ENCODE peak calls at places on chromosomes 4 and X, in ten cellular contexts. One of them, this sample, is unnamed.
A peak's percentile ranks its signal among the peaks of the same experiment; 100 is the strongest.

GRCh38 chrX:41906515-41907165 is 16.7 kb downstream of the CASK start:
- DNase-seq in kidney tubule cell: peak; percentile 76
- DNase-seq in anterior cingulate cortex: no peak
- DNase-seq in colonic mucosa: no peak
- DNase-seq in WTC11: no peak
- DNase-seq in NCI-H1092 treated with DMSO at 0.1 percent for 48 hours: no peak
- DNase-seq in activated naive CD4-positive, alpha-beta T cell treated with anti-CD3 and anti-CD28 coated beads for 36 hours: peak; percentile 55
- DNase-seq in omental fat pad: no peak
- DNase-seq in NCI-H69: no peak
- DNase-seq in NCI-H82: no peak
- DNase-seq in this sample: no peak

GRCh38 chrX:83845397-83845796 is 15.5 kb upstream of the CYLC1 start:
- DNase-seq in kidney tubule cell: peak; percentile 57
- DNase-seq in anterior cingulate cortex: no peak
- DNase-seq in colonic mucosa: no peak
- DNase-seq in WTC11: no peak
- DNase-seq in NCI-H1092 treated with DMSO at 0.1 percent for 48 hours: peak; percentile 58
- DNase-seq in activated naive CD4-positive, alpha-beta T cell treated with anti-CD3 and anti-CD28 coated beads for 36 hours: no peak
- DNase-seq in omental fat pad: no peak
- DNase-seq in NCI-H69: peak; percentile 40
- DNase-seq in NCI-H82: peak; percentile 68
- DNase-seq in this sample: no peak

GRCh38 chr4:121233982-121234381 is 69.9 kb upstream of the TNIP3 start:
- DNase-seq in kidney tubule cell: no peak
- DNase-seq in anterior cingulate cortex: no peak
- DNase-seq in colonic mucosa: no peak
- DNase-seq in WTC11: no peak
- DNase-seq in NCI-H1092 treated with DMSO at 0.1 percent for 48 hours: no peak
- DNase-seq in activated naive CD4-positive, alpha-beta T cell treated with anti-CD3 and anti-CD28 coated beads for 36 hours: no peak
- DNase-seq in omental fat pad: no peak
- DNase-seq in NCI-H69: no peak
- DNase-seq in NCI-H82: no peak
- DNase-seq in this sample: no peak

GRCh38 chrX:71236858-71237257 is 13.8 kb downstream of the GJB1 start:
- DNase-seq in kidney tubule cell: no peak
- DNase-seq in anterior cingulate cortex: no peak
- DNase-seq in colonic mucosa: no peak
- DNase-seq in WTC11: no peak
- DNase-seq in NCI-H1092 treated with DMSO at 0.1 percent for 48 hours: no peak
- DNase-seq in activated naive CD4-positive, alpha-beta T cell treated with anti-CD3 and anti-CD28 coated beads for 36 hours: no peak
- DNase-seq in omental fat pad: no peak
- DNase-seq in NCI-H69: no peak
- DNase-seq in NCI-H82: no peak
- DNase-seq in this sample: no peak

GRCh38 chr4:83369825-83370639 is 35.4 kb upstream of the HPSE start:
- DNase-seq in kidney tubule cell: no peak
- DNase-seq in anterior cingulate cortex: no peak
- DNase-seq in colonic mucosa: no peak
- DNase-seq in WTC11: no peak
- DNase-seq in NCI-H1092 treated with DMSO at 0.1 percent for 48 hours: no peak
- DNase-seq in activated naive CD4-positive, alpha-beta T cell treated with anti-CD3 and anti-CD28 coated beads for 36 hours: no peak
- DNase-seq in omental fat pad: no peak
- DNase-seq in NCI-H69: no peak
- DNase-seq in NCI-H82: no peak
- DNase-seq in this sample: no peak

GRCh38 chrX:17242470-17242869 is 132.5 kb upstream of the NHS start:
- DNase-seq in kidney tubule cell: peak; percentile 65
- DNase-seq in anterior cingulate cortex: no peak
- DNase-seq in colonic mucosa: peak; percentile 53
- DNase-seq in WTC11: peak; percentile 35
- DNase-seq in NCI-H1092 treated with DMSO at 0.1 percent for 48 hours: peak; percentile 67
- DNase-seq in activated naive CD4-positive, alpha-beta T cell treated with anti-CD3 and anti-CD28 coated beads for 36 hours: peak; percentile 59
- DNase-seq in omental fat pad: no peak
- DNase-seq in NCI-H69: peak; percentile 91
- DNase-seq in NCI-H82: peak; percentile 77
- DNase-seq in this sample: peak; percentile 62

GRCh38 chr4:3799496-3799895 is 33.3 kb downstream of the ADRA2C start:
- DNase-seq in kidney tubule cell: no peak
- DNase-seq in anterior cingulate cortex: no peak
- DNase-seq in colonic mucosa: no peak
- DNase-seq in WTC11: no peak
- DNase-seq in NCI-H1092 treated with DMSO at 0.1 percent for 48 hours: no peak
- DNase-seq in activated naive CD4-positive, alpha-beta T cell treated with anti-CD3 and anti-CD28 coated beads for 36 hours: no peak
- DNase-seq in omental fat pad: no peak
- DNase-seq in NCI-H69: no peak
- DNase-seq in NCI-H82: peak; percentile 11
- DNase-seq in this sample: no peak

GRCh38 chrX:134716620-134717012 is 58.3 kb upstream of the PLAC1 start:
- DNase-seq in kidney tubule cell: no peak
- DNase-seq in anterior cingulate cortex: no peak
- DNase-seq in colonic mucosa: no peak
- DNase-seq in WTC11: no peak
- DNase-seq in NCI-H1092 treated with DMSO at 0.1 percent for 48 hours: no peak
- DNase-seq in activated naive CD4-positive, alpha-beta T cell treated with anti-CD3 and anti-CD28 coated beads for 36 hours: no peak
- DNase-seq in omental fat pad: no peak
- DNase-seq in NCI-H69: no peak
- DNase-seq in NCI-H82: peak; percentile 18
- DNase-seq in this sample: no peak

GRCh38 chrX:48824066-48824465 is 2.2 kb upstream of the ERAS start:
- DNase-seq in kidney tubule cell: no peak
- DNase-seq in anterior cingulate cortex: no peak
- DNase-seq in colonic mucosa: no peak
- DNase-seq in WTC11: no peak
- DNase-seq in NCI-H1092 treated with DMSO at 0.1 percent for 48 hours: no peak
- DNase-seq in activated naive CD4-positive, alpha-beta T cell treated with anti-CD3 and anti-CD28 coated beads for 36 hours: no peak
- DNase-seq in omental fat pad: no peak
- DNase-seq in NCI-H69: no peak
- DNase-seq in NCI-H82: no peak
- DNase-seq in this sample: no peak

GRCh38 chrX:130623508-130623907 is 221.7 kb downstream of the RBMX2 start:
- DNase-seq in kidney tubule cell: peak; percentile 74
- DNase-seq in anterior cingulate cortex: no peak
- DNase-seq in colonic mucosa: no peak
- DNase-seq in WTC11: no peak
- DNase-seq in NCI-H1092 treated with DMSO at 0.1 percent for 48 hours: no peak
- DNase-seq in activated naive CD4-positive, alpha-beta T cell treated with anti-CD3 and anti-CD28 coated beads for 36 hours: no peak
- DNase-seq in omental fat pad: no peak
- DNase-seq in NCI-H69: no peak
- DNase-seq in NCI-H82: no peak
- DNase-seq in this sample: no peak

GRCh38 chr4:170134821-170135220 is 45.1 kb upstream of the AADAT start:
- DNase-seq in kidney tubule cell: no peak
- DNase-seq in anterior cingulate cortex: no peak
- DNase-seq in colonic mucosa: no peak
- DNase-seq in WTC11: no peak
- DNase-seq in NCI-H1092 treated with DMSO at 0.1 percent for 48 hours: no peak
- DNase-seq in activated naive CD4-positive, alpha-beta T cell treated with anti-CD3 and anti-CD28 coated beads for 36 hours: no peak
- DNase-seq in omental fat pad: no peak
- DNase-seq in NCI-H69: peak; percentile 0
- DNase-seq in NCI-H82: peak; percentile 13
- DNase-seq in this sample: no peak

GRCh38 chrX:13717697-13718483 is 16.5 kb downstream of the TRAPPC2 start:
- DNase-seq in kidney tubule cell: no peak
- DNase-seq in anterior cingulate cortex: no peak
- DNase-seq in colonic mucosa: no peak
- DNase-seq in WTC11: no peak
- DNase-seq in NCI-H1092 treated with DMSO at 0.1 percent for 48 hours: no peak
- DNase-seq in activated naive CD4-positive, alpha-beta T cell treated with anti-CD3 and anti-CD28 coated beads for 36 hours: no peak
- DNase-seq in omental fat pad: no peak
- DNase-seq in NCI-H69: no peak
- DNase-seq in NCI-H82: no peak
- DNase-seq in this sample: no peak

GRCh38 chr4:186570193-186570996 is 15.0 kb upstream of the MTNR1A start:
- DNase-seq in kidney tubule cell: peak; percentile 90
- DNase-seq in anterior cingulate cortex: no peak
- DNase-seq in colonic mucosa: peak; percentile 64
- DNase-seq in WTC11: no peak
- DNase-seq in NCI-H1092 treated with DMSO at 0.1 percent for 48 hours: no peak
- DNase-seq in activated naive CD4-positive, alpha-beta T cell treated with anti-CD3 and anti-CD28 coated beads for 36 hours: no peak
- DNase-seq in omental fat pad: no peak
- DNase-seq in NCI-H69: no peak
- DNase-seq in NCI-H82: no peak
- DNase-seq in this sample: no peak

GRCh38 chrX:132044953-132045352 is 21.9 kb downstream of the STK26 start:
- DNase-seq in kidney tubule cell: no peak
- DNase-seq in anterior cingulate cortex: no peak
- DNase-seq in colonic mucosa: no peak
- DNase-seq in WTC11: no peak
- DNase-seq in NCI-H1092 treated with DMSO at 0.1 percent for 48 hours: no peak
- DNase-seq in activated naive CD4-positive, alpha-beta T cell treated with anti-CD3 and anti-CD28 coated beads for 36 hours: no peak
- DNase-seq in omental fat pad: no peak
- DNase-seq in NCI-H69: no peak
- DNase-seq in NCI-H82: no peak
- DNase-seq in this sample: no peak

GRCh38 chrX:155632424-155633100 is 19.8 kb upstream of the TMLHE start:
- DNase-seq in kidney tubule cell: peak; percentile 52
- DNase-seq in anterior cingulate cortex: no peak
- DNase-seq in colonic mucosa: no peak
- DNase-seq in WTC11: no peak
- DNase-seq in NCI-H1092 treated with DMSO at 0.1 percent for 48 hours: no peak
- DNase-seq in activated naive CD4-positive, alpha-beta T cell treated with anti-CD3 and anti-CD28 coated beads for 36 hours: peak; percentile 14
- DNase-seq in omental fat pad: no peak
- DNase-seq in NCI-H69: no peak
- DNase-seq in NCI-H82: no peak
- DNase-seq in this sample: no peak

GRCh38 chrX:76126851-76127250 is 46.0 kb upstream of the PBDC1 start:
- DNase-seq in kidney tubule cell: no peak
- DNase-seq in anterior cingulate cortex: no peak
- DNase-seq in colonic mucosa: no peak
- DNase-seq in WTC11: no peak
- DNase-seq in NCI-H1092 treated with DMSO at 0.1 percent for 48 hours: no peak
- DNase-seq in activated naive CD4-positive, alpha-beta T cell treated with anti-CD3 and anti-CD28 coated beads for 36 hours: no peak
- DNase-seq in omental fat pad: no peak
- DNase-seq in NCI-H69: no peak
- DNase-seq in NCI-H82: no peak
- DNase-seq in this sample: no peak

GRCh38 chr4:163161536-163162205 is 5.0 kb downstream of the NAF1 start:
- DNase-seq in kidney tubule cell: peak; percentile 67
- DNase-seq in anterior cingulate cortex: no peak
- DNase-seq in colonic mucosa: no peak
- DNase-seq in WTC11: no peak
- DNase-seq in NCI-H1092 treated with DMSO at 0.1 percent for 48 hours: no peak
- DNase-seq in activated naive CD4-positive, alpha-beta T cell treated with anti-CD3 and anti-CD28 coated beads for 36 hours: no peak
- DNase-seq in omental fat pad: no peak
- DNase-seq in NCI-H69: no peak
- DNase-seq in NCI-H82: no peak
- DNase-seq in this sample: no peak

GRCh38 chr4:105677689-105678088 is 30.8 kb downstream of the INTS12 start:
- DNase-seq in kidney tubule cell: peak; percentile 16
- DNase-seq in anterior cingulate cortex: no peak
- DNase-seq in colonic mucosa: peak; percentile 28
- DNase-seq in WTC11: no peak
- DNase-seq in NCI-H1092 treated with DMSO at 0.1 percent for 48 hours: no peak
- DNase-seq in activated naive CD4-positive, alpha-beta T cell treated with anti-CD3 and anti-CD28 coated beads for 36 hours: no peak
- DNase-seq in omental fat pad: no peak
- DNase-seq in NCI-H69: no peak
- DNase-seq in NCI-H82: no peak
- DNase-seq in this sample: no peak

GRCh38 chr4:26452565-26453531 is 37.4 kb downstream of the CCKAR start:
- DNase-seq in kidney tubule cell: no peak
- DNase-seq in anterior cingulate cortex: no peak
- DNase-seq in colonic mucosa: no peak
- DNase-seq in WTC11: peak; percentile 28
- DNase-seq in NCI-H1092 treated with DMSO at 0.1 percent for 48 hours: peak; percentile 75
- DNase-seq in activated naive CD4-positive, alpha-beta T cell treated with anti-CD3 and anti-CD28 coated beads for 36 hours: no peak
- DNase-seq in omental fat pad: no peak
- DNase-seq in NCI-H69: peak; percentile 94
- DNase-seq in NCI-H82: no peak
- DNase-seq in this sample: peak; percentile 79

GRCh38 chr4:14184265-14184664 is 556.7 kb upstream of the BOD1L1 start:
- DNase-seq in kidney tubule cell: no peak
- DNase-seq in anterior cingulate cortex: peak; percentile 13
- DNase-seq in colonic mucosa: no peak
- DNase-seq in WTC11: no peak
- DNase-seq in NCI-H1092 treated with DMSO at 0.1 percent for 48 hours: peak; percentile 20
- DNase-seq in activated naive CD4-positive, alpha-beta T cell treated with anti-CD3 and anti-CD28 coated beads for 36 hours: no peak
- DNase-seq in omental fat pad: no peak
- DNase-seq in NCI-H69: peak; percentile 72
- DNase-seq in NCI-H82: peak; percentile 92
- DNase-seq in this sample: no peak

GRCh38 chr4:4880492-4880891 is 21.0 kb downstream of the MSX1 start:
- DNase-seq in kidney tubule cell: no peak
- DNase-seq in anterior cingulate cortex: no peak
- DNase-seq in colonic mucosa: no peak
- DNase-seq in WTC11: no peak
- DNase-seq in NCI-H1092 treated with DMSO at 0.1 percent for 48 hours: no peak
- DNase-seq in activated naive CD4-positive, alpha-beta T cell treated with anti-CD3 and anti-CD28 coated beads for 36 hours: no peak
- DNase-seq in omental fat pad: no peak
- DNase-seq in NCI-H69: no peak
- DNase-seq in NCI-H82: no peak
- DNase-seq in this sample: peak; percentile 4

GRCh38 chrX:56248492-56248891 is 16.3 kb downstream of the KLF8 start:
- DNase-seq in kidney tubule cell: peak; percentile 64
- DNase-seq in anterior cingulate cortex: no peak
- DNase-seq in colonic mucosa: peak; percentile 49
- DNase-seq in WTC11: peak; percentile 45
- DNase-seq in NCI-H1092 treated with DMSO at 0.1 percent for 48 hours: peak; percentile 34
- DNase-seq in activated naive CD4-positive, alpha-beta T cell treated with anti-CD3 and anti-CD28 coated beads for 36 hours: peak; percentile 70
- DNase-seq in omental fat pad: no peak
- DNase-seq in NCI-H69: peak; percentile 14
- DNase-seq in NCI-H82: peak; percentile 72
- DNase-seq in this sample: no peak

GRCh38 chr4:8045909-8046308 is 106.2 kb upstream of the AFAP1 start:
- DNase-seq in kidney tubule cell: no peak
- DNase-seq in anterior cingulate cortex: no peak
- DNase-seq in colonic mucosa: no peak
- DNase-seq in WTC11: peak; percentile 50
- DNase-seq in NCI-H1092 treated with DMSO at 0.1 percent for 48 hours: no peak
- DNase-seq in activated naive CD4-positive, alpha-beta T cell treated with anti-CD3 and anti-CD28 coated beads for 36 hours: no peak
- DNase-seq in omental fat pad: no peak
- DNase-seq in NCI-H69: no peak
- DNase-seq in NCI-H82: no peak
- DNase-seq in this sample: peak; percentile 84

GRCh38 chr4:95625020-95625419 is 76.2 kb upstream of the UNC5C start:
- DNase-seq in kidney tubule cell: no peak
- DNase-seq in anterior cingulate cortex: no peak
- DNase-seq in colonic mucosa: no peak
- DNase-seq in WTC11: no peak
- DNase-seq in NCI-H1092 treated with DMSO at 0.1 percent for 48 hours: no peak
- DNase-seq in activated naive CD4-positive, alpha-beta T cell treated with anti-CD3 and anti-CD28 coated beads for 36 hours: no peak
- DNase-seq in omental fat pad: no peak
- DNase-seq in NCI-H69: no peak
- DNase-seq in NCI-H82: no peak
- DNase-seq in this sample: no peak

GRCh38 chr4:169144061-169144600 is 126.6 kb downstream of the SH3RF1 start:
- DNase-seq in kidney tubule cell: peak; percentile 59
- DNase-seq in anterior cingulate cortex: no peak
- DNase-seq in colonic mucosa: no peak
- DNase-seq in WTC11: no peak
- DNase-seq in NCI-H1092 treated with DMSO at 0.1 percent for 48 hours: no peak
- DNase-seq in activated naive CD4-positive, alpha-beta T cell treated with anti-CD3 and anti-CD28 coated beads for 36 hours: no peak
- DNase-seq in omental fat pad: no peak
- DNase-seq in NCI-H69: peak; percentile 84
- DNase-seq in NCI-H82: no peak
- DNase-seq in this sample: no peak

GRCh38 chrX:70096052-70096451 is 33.8 kb downstream of the OTUD6A start:
- DNase-seq in kidney tubule cell: peak; percentile 38
- DNase-seq in anterior cingulate cortex: no peak
- DNase-seq in colonic mucosa: no peak
- DNase-seq in WTC11: peak; percentile 21
- DNase-seq in NCI-H1092 treated with DMSO at 0.1 percent for 48 hours: no peak
- DNase-seq in activated naive CD4-positive, alpha-beta T cell treated with anti-CD3 and anti-CD28 coated beads for 36 hours: peak; percentile 5
- DNase-seq in omental fat pad: no peak
- DNase-seq in NCI-H69: peak; percentile 1
- DNase-seq in NCI-H82: peak; percentile 67
- DNase-seq in this sample: no peak